ENCODE peak calls at places on chromosomes 5 and 9, in four cellular contexts. A, G, I and T are unnamed samples.

GRCh38 chr5:176870110-176870591 is 29.0 kb downstream of the HK3 start:
- DNase-seq in A (no peak), G (peak), I (peak), T (peak)

GRCh38 chr9:107336718-107337360 is 53.8 kb downstream of the RAD23B start:
- DNase-seq in A (no peak), G (peak), I (peak), T (peak)

GRCh38 chr5:95954716-95955115 is 6.9 kb downstream of the ELL2 start:
- DNase-seq in A (no peak), G (no peak), I (no peak), T (no peak)

GRCh38 chr5:57307516-57307915 is 133.7 kb downstream of the GPBP1 start:
- DNase-seq in A (no peak), G (no peak), I (no peak), T (no peak)

GRCh38 chr9:124477211-124478013 is 27.2 kb downstream of the ADGRD2 start:
- DNase-seq in A (no peak), G (no peak), I (no peak), T (no peak)

GRCh38 chr9:115107701-115108100 is 10.3 kb downstream of the TNC start:
- DNase-seq in A (no peak), G (no peak), I (no peak), T (no peak)

GRCh38 chr5:164504141-164504772 is 998.8 kb downstream of the MAT2B start:
- DNase-seq in A (peak), G (peak), I (peak), T (peak)

GRCh38 chr5:143336485-143336884 is 67.0 kb downstream of the NR3C1 start:
- DNase-seq in A (no peak), G (no peak), I (no peak), T (no peak)

GRCh38 chr5:68519135-68519534 is 303.6 kb downstream of the PIK3R1 start:
- DNase-seq in A (no peak), G (no peak), I (no peak), T (no peak)